ENCODE peak calls at places on chromosome 11, in four cellular contexts. One of them, this sample, is unnamed.

GRCh38 chr11:88338223-88338661 is 706 bp upstream of the CTSC start:
- DNase-seq in suprapubic skin: peak; percentile 65
- DNase-seq in breast epithelium: no peak
- DNase-seq in stomach: peak; percentile 41
- DNase-seq in this sample: no peak

GRCh38 chr11:9315078-9315688 is 790 bp upstream of the TMEM41B start:
- DNase-seq in suprapubic skin: no peak
- DNase-seq in breast epithelium: no peak
- DNase-seq in stomach: no peak
- DNase-seq in this sample: no peak

GRCh38 chr11:45771194-45771941 is 33.6 kb upstream of the SLC35C1 start:
- DNase-seq in suprapubic skin: no peak
- DNase-seq in breast epithelium: peak; percentile 28
- DNase-seq in stomach: peak; percentile 69
- DNase-seq in this sample: peak; percentile 43

GRCh38 chr11:112513936-112514716 is 253.5 kb upstream of the PLET1 start:
- DNase-seq in suprapubic skin: no peak
- DNase-seq in breast epithelium: no peak
- DNase-seq in stomach: no peak
- DNase-seq in this sample: no peak

GRCh38 chr11:81869337-81870065 is 864.2 kb downstream of the FAM181B start:
- DNase-seq in suprapubic skin: no peak
- DNase-seq in breast epithelium: no peak
- DNase-seq in stomach: peak; percentile 44
- DNase-seq in this sample: peak; percentile 14

GRCh38 chr11:96426356-96427103 is 36.7 kb downstream of the JRKL start:
- DNase-seq in suprapubic skin: no peak
- DNase-seq in breast epithelium: no peak
- DNase-seq in stomach: no peak
- DNase-seq in this sample: no peak

GRCh38 chr11:122271167-122271566 is 155.2 kb upstream of the BLID start:
- DNase-seq in suprapubic skin: no peak
- DNase-seq in breast epithelium: no peak
- DNase-seq in stomach: no peak
- DNase-seq in this sample: no peak

GRCh38 chr11:15969281-15969680 is 387.1 kb downstream of the SOX6 start:
- DNase-seq in suprapubic skin: no peak
- DNase-seq in breast epithelium: no peak
- DNase-seq in stomach: peak; percentile 61
- DNase-seq in this sample: peak; percentile 52

GRCh38 chr11:75429902-75430691 is 2.9 kb downstream of the KLHL35 start:
- DNase-seq in suprapubic skin: no peak
- DNase-seq in breast epithelium: no peak
- DNase-seq in stomach: peak; percentile 76
- DNase-seq in this sample: no peak

GRCh38 chr11:126102436-126102894 is 39.8 kb upstream of the CDON start:
- DNase-seq in suprapubic skin: no peak
- DNase-seq in breast epithelium: no peak
- DNase-seq in stomach: peak; percentile 78
- DNase-seq in this sample: no peak

GRCh38 chr11:69888671-69889076 is 69.5 kb upstream of the FGF3 start:
- DNase-seq in suprapubic skin: no peak
- DNase-seq in breast epithelium: no peak
- DNase-seq in stomach: peak; percentile 77
- DNase-seq in this sample: peak; percentile 35

GRCh38 chr11:117230286-117230961 is 1.4 kb downstream of the PCSK7 start:
- DNase-seq in suprapubic skin: no peak
- DNase-seq in breast epithelium: no peak
- DNase-seq in stomach: no peak
- DNase-seq in this sample: no peak

GRCh38 chr11:100928426-100928825 is 201.2 kb downstream of the PGR start:
- DNase-seq in suprapubic skin: no peak
- DNase-seq in breast epithelium: no peak
- DNase-seq in stomach: no peak
- DNase-seq in this sample: no peak

GRCh38 chr11:46006418-46007070 is 84.1 kb downstream of the LARGE2 start:
- DNase-seq in suprapubic skin: no peak
- DNase-seq in breast epithelium: no peak
- DNase-seq in stomach: no peak
- DNase-seq in this sample: peak; percentile 27

GRCh38 chr11:41848349-41848748 is 388.9 kb upstream of the LRRC4C start:
- DNase-seq in suprapubic skin: no peak
- DNase-seq in breast epithelium: no peak
- DNase-seq in stomach: no peak
- DNase-seq in this sample: no peak

GRCh38 chr11:41845066-41845465 is 385.6 kb upstream of the LRRC4C start:
- DNase-seq in suprapubic skin: no peak
- DNase-seq in breast epithelium: no peak
- DNase-seq in stomach: no peak
- DNase-seq in this sample: no peak

DNA sequence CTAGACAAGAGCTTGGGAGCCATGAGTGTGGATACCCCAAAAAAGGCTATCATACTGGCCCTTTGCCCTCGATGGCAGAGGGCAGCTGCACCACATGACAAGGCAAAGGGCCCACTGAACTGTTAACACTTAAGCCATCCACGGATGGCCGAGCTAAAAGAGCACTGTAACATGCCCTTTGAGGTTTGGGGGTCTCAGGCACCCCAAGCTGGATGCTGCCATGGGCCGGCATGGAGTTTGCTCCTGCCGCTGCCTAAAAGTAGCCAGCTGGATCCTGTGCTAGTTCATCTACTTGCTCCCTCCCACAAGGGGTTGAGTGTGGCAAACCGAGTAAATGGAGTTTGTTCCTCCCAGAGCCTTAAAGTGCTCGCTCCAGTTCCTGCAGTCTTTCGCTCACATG is 383.2 kb upstream of the LRRC4C start:
- DNase-seq in suprapubic skin: no peak
- DNase-seq in breast epithelium: no peak
- DNase-seq in stomach: no peak
- DNase-seq in this sample: no peak
- TF ChIP-seq POLR2A in suprapubic skin: no peak
- TF ChIP-seq POLR2A in breast epithelium: no peak
- TF ChIP-seq POLR2A in stomach: no peak
- TF ChIP-seq POLR2A in this sample: no peak

GRCh38 chr11:44496391-44496790 is 69.1 kb upstream of the CD82 start:
- DNase-seq in suprapubic skin: no peak
- DNase-seq in breast epithelium: no peak
- DNase-seq in stomach: no peak
- DNase-seq in this sample: no peak
- TF ChIP-seq CTCF in suprapubic skin: no peak
- TF ChIP-seq CTCF in breast epithelium: no peak
- TF ChIP-seq CTCF in stomach: no peak
- TF ChIP-seq CTCF in this sample: no peak

DNA sequence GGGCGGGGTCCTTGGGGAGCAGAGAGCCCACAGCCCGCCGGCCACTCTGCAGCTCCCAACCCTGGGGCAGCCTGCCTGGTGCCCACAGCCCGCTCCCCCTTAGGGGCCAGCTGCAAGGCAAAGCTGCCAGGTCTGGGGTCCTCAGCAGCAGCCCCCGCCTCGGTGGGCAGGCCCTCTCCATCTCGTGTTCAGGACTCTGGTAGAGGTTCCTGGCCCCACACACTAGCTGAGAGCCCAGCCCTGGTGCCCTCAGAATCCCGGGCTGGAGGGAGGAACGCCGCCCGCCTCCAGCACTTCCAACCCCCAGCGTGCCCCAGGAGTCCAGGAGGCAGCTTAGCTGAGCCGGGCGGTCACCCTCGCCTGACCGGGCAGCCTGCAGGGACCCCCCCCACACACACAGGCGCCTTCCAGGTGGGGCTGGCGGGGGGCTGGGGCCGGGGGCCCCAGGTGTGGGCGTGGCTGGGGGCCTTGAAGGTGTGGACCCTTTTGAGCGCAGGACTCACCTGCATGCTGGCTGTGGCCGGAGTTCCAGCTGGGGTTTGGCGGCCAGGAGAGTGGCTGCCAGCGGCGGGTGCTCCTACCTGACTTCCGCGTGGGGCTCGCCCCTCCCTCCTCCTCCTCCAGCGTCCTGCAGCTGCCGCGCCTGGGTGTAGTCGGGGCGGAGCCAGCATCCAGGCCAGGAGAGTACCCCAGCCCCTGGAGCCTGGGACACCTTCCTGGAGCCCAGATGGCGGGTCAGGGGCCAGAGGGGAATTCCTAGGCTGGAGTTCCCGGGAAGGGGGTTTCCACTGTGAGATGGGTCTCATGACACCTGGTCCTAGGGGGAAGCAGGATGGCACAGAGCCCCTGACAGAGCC is at the start of gene ANO9:
- DNase-seq in suprapubic skin: no peak
- DNase-seq in breast epithelium: peak; percentile 50
- DNase-seq in stomach: peak; percentile 81
- DNase-seq in this sample: no peak
- TF ChIP-seq POLR2A in suprapubic skin: no peak
- TF ChIP-seq POLR2A in breast epithelium: no peak
- TF ChIP-seq POLR2A in stomach: no peak
- TF ChIP-seq POLR2A in this sample: no peak

DNA sequence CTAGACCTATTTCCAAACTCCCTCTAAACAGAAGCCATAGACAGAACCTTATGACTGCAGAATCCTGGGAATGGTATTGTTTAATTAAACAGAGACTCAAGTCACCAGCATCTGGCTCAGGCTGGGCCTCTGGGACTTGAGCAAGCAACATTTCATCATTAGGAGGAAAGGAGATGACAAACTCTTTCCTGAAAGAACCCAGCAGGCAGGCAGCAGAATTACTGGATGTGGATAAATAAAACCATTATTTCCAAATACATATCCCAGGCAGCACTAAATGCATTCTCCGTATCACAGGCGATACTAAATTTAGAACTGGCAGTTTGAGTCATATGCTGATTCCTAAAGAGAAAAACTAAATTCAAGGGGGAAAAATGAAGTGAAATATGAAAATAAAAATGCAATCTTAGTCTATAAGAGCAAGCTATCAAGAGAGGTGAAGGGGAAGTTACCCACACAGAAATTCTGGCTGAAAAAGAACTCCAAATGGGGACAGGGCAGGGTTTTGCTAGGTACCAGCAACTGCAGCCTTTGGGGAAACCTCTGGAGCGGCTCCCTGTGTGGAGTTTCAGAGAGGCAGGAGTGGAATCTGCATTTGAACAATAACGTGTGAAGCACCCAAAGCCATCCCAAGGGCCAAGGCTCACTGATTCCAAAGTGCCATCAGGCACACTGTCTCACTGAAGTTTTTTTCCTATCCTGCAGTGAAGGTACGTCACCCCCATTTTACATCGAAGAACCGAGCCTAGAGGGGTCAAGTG is 87.6 kb downstream of the KCNC1 start:
- DNase-seq in suprapubic skin: no peak
- DNase-seq in breast epithelium: no peak
- DNase-seq in stomach: no peak
- DNase-seq in this sample: no peak
- TF ChIP-seq CTCF in suprapubic skin: no peak
- TF ChIP-seq CTCF in breast epithelium: no peak
- TF ChIP-seq CTCF in stomach: no peak
- TF ChIP-seq CTCF in this sample: no peak

GRCh38 chr11:82995276-82995675 is 76.4 kb downstream of the RAB30 start:
- DNase-seq in suprapubic skin: no peak
- DNase-seq in breast epithelium: no peak
- DNase-seq in stomach: no peak
- DNase-seq in this sample: no peak

GRCh38 chr11:82998697-82999096 is 73.0 kb downstream of the RAB30 start:
- DNase-seq in suprapubic skin: no peak
- DNase-seq in breast epithelium: no peak
- DNase-seq in stomach: no peak
- DNase-seq in this sample: no peak

GRCh38 chr11:82999232-82999631 is 72.5 kb downstream of the RAB30 start:
- DNase-seq in suprapubic skin: no peak
- DNase-seq in breast epithelium: no peak
- DNase-seq in stomach: no peak
- DNase-seq in this sample: no peak

GRCh38 chr11:82995754-82996398 is 75.8 kb downstream of the RAB30 start:
- DNase-seq in suprapubic skin: no peak
- DNase-seq in breast epithelium: no peak
- DNase-seq in stomach: no peak
- DNase-seq in this sample: no peak

GRCh38 chr11:82996966-82997606 is 74.6 kb downstream of the RAB30 start:
- DNase-seq in suprapubic skin: no peak
- DNase-seq in breast epithelium: no peak
- DNase-seq in stomach: peak; percentile 58
- DNase-seq in this sample: no peak
- TF ChIP-seq POLR2A in suprapubic skin: no peak
- TF ChIP-seq POLR2A in breast epithelium: no peak
- TF ChIP-seq POLR2A in stomach: no peak
- TF ChIP-seq POLR2A in this sample: no peak